ENCODE peak calls at places on chromosomes 12 and 14, in five cellular contexts. I is tibial artery; E is CD4-positive, CD25-positive, alpha-beta regulatory T cell; P is CD8-positive, alpha-beta T cell; J is kidney. R is an unnamed sample.

GRCh38 chr14:50025776-50026175 is 90.6 kb downstream of the VCPKMT start:
- DNase-seq in I (no peak), E (no peak), P (no peak), J (no peak), R (no peak)

GRCh38 chr14:24612186-24612585 is 2.7 kb upstream of the GZMH start:
- DNase-seq in I (no peak), E (no peak), P (no peak), J (no peak), R (no peak)

GRCh38 chr12:107779077-107779840 is 4.8 kb downstream of the ASCL4 start:
- DNase-seq in I (no peak), E (no peak), P (no peak), J (no peak), R (no peak)

GRCh38 chr12:122099280-122099749 is 20.8 kb downstream of the MLXIP start:
- DNase-seq in I (no peak), E (no peak), P (no peak), J (no peak), R (no peak)

GRCh38 chr12:123243851-123244250 is 10.6 kb downstream of the MTRFR start:
- DNase-seq in I (no peak), E (no peak), P (no peak), J (no peak), R (no peak)

GRCh38 chr14:102221026-102221425 is 81.3 kb downstream of the WDR20 start:
- DNase-seq in I (no peak), E (no peak), P (no peak), J (peak; percentile 62), R (no peak)

GRCh38 chr12:25388216-25388615 is 137.5 kb upstream of the KRAS start:
- DNase-seq in I (no peak), E (peak; percentile 58), P (no peak), J (no peak), R (no peak)

GRCh38 chr14:105890474-105891220 is 364.3 kb downstream of the TMEM121 start:
- DNase-seq in I (peak; percentile 59), E (no peak), P (no peak), J (peak; percentile 55), R (no peak)

GRCh38 chr12:123049398-123050250 is 69.1 kb downstream of the ARL6IP4 start:
- DNase-seq in I (no peak), E (no peak), P (no peak), J (no peak), R (no peak)

GRCh38 chr12:68871899-68872298 is 61.1 kb downstream of the CPM start:
- DNase-seq in I (no peak), E (no peak), P (no peak), J (no peak), R (peak; percentile 23)

GRCh38 chr12:110249716-110250225 is 31.3 kb upstream of the ATP2A2 start:
- DNase-seq in I (peak; percentile 81), E (no peak), P (no peak), J (peak; percentile 82), R (no peak)

GRCh38 chr12:117986705-117987469 is 18.1 kb upstream of the KSR2 start:
- DNase-seq in I (no peak), E (no peak), P (no peak), J (no peak), R (no peak)

GRCh38 chr12:22100952-22101748 is 55.1 kb downstream of the CMAS start:
- DNase-seq in I (no peak), E (peak; percentile 55), P (peak; percentile 31), J (no peak), R (no peak)

GRCh38 chr12:116483959-116484699 is 75.1 kb upstream of the MAP1LC3B2 start:
- DNase-seq in I (no peak), E (no peak), P (no peak), J (peak; percentile 83), R (no peak)

GRCh38 chr12:50314629-50315312 is 31.5 kb upstream of the LIMA1 start:
- DNase-seq in I (no peak), E (peak; percentile 7), P (no peak), J (no peak), R (peak; percentile 40)

GRCh38 chr14:54147285-54147684 is 190.7 kb upstream of the BMP4 start:
- DNase-seq in I (no peak), E (no peak), P (no peak), J (no peak), R (no peak)

GRCh38 chr12:50597200-50598195 is 92.7 kb downstream of the DIP2B start:
- DNase-seq in I (no peak), E (peak; percentile 21), P (peak; percentile 34), J (no peak), R (no peak)

GRCh38 chr12:4272976-4273650 is 449 bp upstream of the CCND2 start:
- DNase-seq in I (no peak), E (peak; percentile 49), P (no peak), J (no peak), R (no peak)

GRCh38 chr12:131076277-131076676 is 122.6 kb downstream of the ADGRD1 start:
- DNase-seq in I (no peak), E (no peak), P (no peak), J (peak; percentile 45), R (no peak)
- H3K36me3 ChIP-seq in I (no peaks in the 10 kb centered on the region), E (no peaks in the 10 kb centered on the region), P (no peaks in the 10 kb centered on the region), J (no peaks in the 10 kb centered on the region), R (no peaks in the 10 kb centered on the region)

GRCh38 chr12:132940071-132940719 is 15.9 kb downstream of the ZNF605 start:
- DNase-seq in I (peak; percentile 23), E (no peak), P (no peak), J (no peak), R (no peak)
- H3K36me3 ChIP-seq in I (peaks cover 58% of the 10 kb centered on the region), E (peaks cover 31% of the 10 kb centered on the region), P (peaks cover 23% of the 10 kb centered on the region), J (peaks cover 37% of the 10 kb centered on the region), R (peaks cover 10% of the 10 kb centered on the region)

DNA sequence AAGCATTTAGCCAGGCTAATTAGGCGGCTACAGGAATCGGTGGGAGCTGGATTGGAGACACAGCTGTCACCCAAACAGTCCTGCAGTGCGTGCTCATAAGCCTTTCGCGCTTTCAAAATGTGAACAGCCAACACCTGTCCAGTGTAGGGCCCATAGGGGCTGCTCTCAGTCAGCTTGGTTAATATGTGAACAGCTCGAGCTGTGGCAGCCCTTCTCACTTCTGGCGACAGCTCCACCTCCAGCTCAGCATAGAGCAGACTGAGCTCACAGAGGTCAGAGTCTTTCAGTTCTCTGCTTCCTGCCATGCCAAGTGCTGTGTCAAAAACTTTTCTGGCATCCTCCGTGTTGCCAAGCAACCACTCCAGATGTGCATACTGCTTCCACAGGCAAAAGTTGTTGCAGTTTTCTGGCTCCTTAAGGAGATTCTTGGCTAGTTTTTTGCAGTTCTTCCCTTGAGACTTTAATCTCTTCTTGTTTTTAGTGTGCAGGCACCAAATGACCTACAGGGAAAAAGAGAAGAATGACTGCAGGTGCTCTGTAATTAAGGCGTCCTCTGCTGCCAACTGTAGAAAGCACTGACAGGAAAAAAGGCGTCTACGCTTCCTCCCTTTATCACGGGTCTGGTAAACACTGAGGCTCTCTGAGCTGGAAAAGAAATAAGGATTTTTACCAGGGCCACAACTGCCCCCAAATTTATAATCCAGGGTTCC is 32.4 kb downstream of the PSMC1 start:
- DNase-seq in I (no peak), E (no peak), P (no peak), J (no peak), R (no peak)
- H3K36me3 ChIP-seq in I (peaks cover 91% of the 10 kb centered on the region), E (peaks cover 67% of the 10 kb centered on the region), P (peaks cover 41% of the 10 kb centered on the region), J (peaks cover 48% of the 10 kb centered on the region), R (peaks cover 10% of the 10 kb centered on the region)

DNA sequence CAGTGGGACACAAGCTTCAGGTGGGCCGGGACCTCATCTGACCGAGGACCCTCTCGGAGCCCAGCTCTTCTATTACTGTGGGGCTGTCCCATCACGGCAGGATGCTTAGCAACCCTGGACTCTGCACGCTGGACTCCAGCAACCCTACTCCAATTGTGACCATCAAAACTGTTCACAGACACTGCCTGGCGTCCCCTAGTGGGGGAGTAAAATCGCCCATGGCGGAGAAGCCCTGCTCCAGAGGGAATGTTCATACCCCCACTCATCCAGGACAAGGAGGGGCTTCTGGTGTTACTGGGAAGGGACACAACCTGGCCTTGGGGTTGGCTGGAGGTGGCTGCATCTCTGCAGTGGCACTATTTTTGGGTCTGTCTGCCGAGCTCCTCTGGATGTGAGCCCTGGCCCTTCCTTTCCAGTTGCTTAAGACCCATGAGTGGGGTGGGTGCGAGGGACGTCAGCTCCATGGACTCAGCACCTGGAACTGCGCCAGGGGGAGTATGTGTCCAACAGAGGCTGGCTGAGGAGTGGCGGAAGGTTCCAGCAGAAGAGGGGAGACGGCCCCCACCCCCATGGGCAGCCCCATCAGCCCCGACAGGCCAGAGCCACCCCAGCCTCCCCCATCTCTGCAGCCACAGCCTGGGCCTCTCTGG is 103.8 kb downstream of the RFLNA start:
- DNase-seq in I (peak; percentile 97), E (no peak), P (no peak), J (no peak), R (no peak)
- H3K36me3 ChIP-seq in I (peaks cover 76% of the 10 kb centered on the region), E (peaks cover 62% of the 10 kb centered on the region), P (peaks cover 16% of the 10 kb centered on the region), J (peaks cover 25% of the 10 kb centered on the region), R (peaks cover 33% of the 10 kb centered on the region)

R was measured in HAP-1.